ENCODE peak calls at places on chromosomes 7 and 10, in four cellular contexts. J is H9, P is IMR-90, N is mammary epithelial cell. V is an unnamed sample.
A peak's percentile ranks its signal among the peaks of the same experiment; 100 is the strongest.

GRCh38 chr10:70652761-70653657 is 19.3 kb upstream of the ADAMTS14 start:
- DNase-seq in N (peak; percentile 94), J (peak; percentile 12), P (peak; percentile 98), V (no peak)

GRCh38 chr10:14371616-14372015 is 40.9 kb upstream of the FRMD4A start:
- DNase-seq in N (no peak), J (no peak), P (no peak), V (no peak)

GRCh38 chr10:117137911-117138642 is at the start of gene VAX1:
- DNase-seq in P (no peak), J (peak; percentile 55), N (no peak), V (no peak)

GRCh38 chr7:12557282-12557681 is 13.2 kb upstream of the SCIN start:
- DNase-seq in P (no peak), N (peak; percentile 44), J (peak; percentile 30), V (no peak)

GRCh38 chr7:56046728-56047445 is 4.4 kb downstream of the PSPH start:
- DNase-seq in N (peak; percentile 19), J (no peak), P (peak; percentile 88), V (no peak)

GRCh38 chr10:96588060-96588554 is 1.3 kb upstream of the TM9SF3 start:
- DNase-seq in N (no peak), J (no peak), P (no peak), V (peak; percentile 34)

GRCh38 chr7:73606801-73607691 is 17.3 kb downstream of the MLXIPL start:
- DNase-seq in J (peak; percentile 85), N (no peak), P (peak; percentile 10), V (peak; percentile 74)

GRCh38 chr10:99920901-99921300 is 88.8 kb downstream of the DNMBP start:
- DNase-seq in N (peak; percentile 87), J (no peak), P (peak; percentile 64), V (no peak)

GRCh38 chr10:89351402-89352038 is 23.7 kb downstream of the IFIT3 start:
- DNase-seq in P (peak; percentile 44), N (no peak), J (no peak), V (no peak)

GRCh38 chr10:104809288-104810090 is 168.4 kb downstream of the SORCS3 start:
- DNase-seq in J (peak; percentile 72), P (no peak), N (peak; percentile 85), V (no peak)

GRCh38 chr7:87999261-87999660 is 65.2 kb downstream of the ADAM22 start:
- DNase-seq in J (no peak), P (no peak), N (no peak), V (no peak)

GRCh38 chr7:112129655-112130323 is 76.4 kb downstream of the DOCK4 start:
- DNase-seq in J (no peak), N (peak; percentile 25), P (no peak), V (no peak)

GRCh38 chr10:110446954-110447608 is 50.6 kb upstream of the DUSP5 start:
- DNase-seq in J (no peak), P (peak; percentile 95), N (peak; percentile 81), V (no peak)

GRCh38 chr7:31890751-31891150 is 179.5 kb downstream of the PDE1C start:
- DNase-seq in N (peak; percentile 24), P (no peak), J (no peak), V (no peak)

GRCh38 chr10:48880016-48880705 is 59.5 kb downstream of the LRRC18 start:
- DNase-seq in N (no peak), J (no peak), P (no peak), V (no peak)

GRCh38 chr7:45069444-45070253 is 19.1 kb downstream of the NACAD start:
- DNase-seq in P (no peak), N (no peak), J (no peak), V (no peak)

GRCh38 chr7:128453836-128454804 is 1.6 kb upstream of the HILPDA start:
- DNase-seq in N (no peak), J (peak; percentile 92), P (peak; percentile 82), V (no peak)

DNA sequence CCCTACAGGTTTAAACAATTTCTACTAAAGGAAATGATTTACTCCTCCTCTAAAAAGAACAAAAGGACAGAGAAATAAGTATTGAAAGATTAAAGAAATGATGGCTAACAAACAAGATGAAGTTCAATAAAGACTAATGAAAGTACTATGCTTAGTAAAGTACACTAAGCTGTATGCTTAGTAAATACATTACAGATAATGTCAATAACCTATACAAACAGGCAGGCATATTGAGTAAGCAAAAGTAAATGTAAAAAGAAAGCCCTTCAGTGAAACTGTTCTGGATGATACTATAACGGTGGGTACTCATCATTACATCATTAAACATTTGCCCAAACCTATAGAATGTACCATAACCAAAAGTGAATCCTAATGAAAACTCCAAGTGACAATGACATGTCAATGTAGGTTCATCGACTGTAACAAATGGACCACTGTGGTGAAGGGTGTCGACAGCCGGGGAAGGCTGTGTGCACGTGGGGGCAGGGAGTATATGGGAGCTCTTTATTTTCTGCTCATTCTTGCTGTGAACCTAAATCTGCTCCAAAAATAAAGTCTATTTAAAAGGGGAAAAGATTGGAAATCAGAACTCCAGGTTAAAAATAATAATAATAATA is 34.0 kb downstream of the CYTH3 start:
- DNase-seq in P (no peak), J (no peak), N (no peak), V (no peak)
- H4K20me1 ChIP-seq in P (peaks cover 12% of the 10 kb centered on the region), J (no peaks in the 10 kb centered on the region), N (no peaks in the 10 kb centered on the region), V (no peaks in the 10 kb centered on the region)

GRCh38 chr10:3932597-3933380 is 147.8 kb upstream of the KLF6 start:
- DNase-seq in N (no peak), J (no peak), P (no peak), V (no peak)
- H3K27ac ChIP-seq in N (no peak overlapping the region), J (no peak overlapping the region), P (no peak overlapping the region), V (no peak overlapping the region)

GRCh38 chr7:1227071-1227804 is 5.4 kb upstream of the UNCX start:
- DNase-seq in J (peak; percentile 55), P (no peak), N (no peak), V (no peak)

GRCh38 chr7:1227814-1228534 is 4.7 kb upstream of the UNCX start:
- DNase-seq in P (no peak), N (no peak), J (peak; percentile 87), V (no peak)

GRCh38 chr7:1229334-1229935 is 3.2 kb upstream of the UNCX start:
- DNase-seq in J (peak; percentile 49), N (no peak), P (no peak), V (no peak)

GRCh38 chr7:1229956-1230355 is 2.7 kb upstream of the UNCX start:
- DNase-seq in N (no peak), J (peak; percentile 70), P (no peak), V (no peak)

DNA sequence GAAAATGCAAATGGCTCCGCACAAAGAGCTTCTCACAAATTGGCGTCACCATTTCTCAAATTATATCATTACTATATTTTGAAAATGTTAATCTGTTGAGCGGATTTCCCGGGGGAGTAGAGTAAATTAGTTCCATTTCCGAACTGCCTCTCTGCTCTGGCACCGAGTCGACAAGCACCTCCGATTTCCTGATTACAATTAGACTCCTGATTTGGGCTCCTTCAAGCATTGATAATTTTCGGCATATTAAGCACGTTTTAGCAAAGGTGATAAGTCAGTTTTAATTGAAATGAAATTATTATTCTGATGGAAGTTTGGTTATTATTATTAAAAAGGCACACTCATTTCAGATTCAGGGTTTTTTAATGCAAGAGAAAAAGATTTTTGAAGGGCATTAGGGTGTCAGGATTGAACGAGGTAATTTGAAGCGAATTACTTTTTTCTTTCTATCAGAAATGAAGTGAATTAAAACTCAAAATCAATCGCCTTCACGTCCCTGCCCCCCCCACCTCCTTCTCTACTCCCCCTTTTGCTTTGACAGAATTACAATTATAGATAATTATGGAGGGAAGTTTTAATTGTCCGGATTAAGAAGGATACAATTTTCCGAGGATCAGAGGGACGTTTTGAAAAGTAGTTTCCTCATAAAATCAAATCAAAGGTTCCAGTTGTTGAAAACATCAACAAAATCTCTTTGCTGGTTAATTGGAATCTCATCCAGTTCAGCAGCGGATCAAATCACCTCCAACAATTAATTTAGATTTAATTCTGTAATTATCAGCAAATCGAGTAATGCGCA is 3.9 kb upstream of the UNCX start:
- DNase-seq in J (no peak), N (no peak), P (no peak), V (no peak)
- H4K20me1 ChIP-seq in J (no peaks in the 10 kb centered on the region), N (peaks cover 2% of the 10 kb centered on the region), P (peaks cover 11% of the 10 kb centered on the region), V (no peaks in the 10 kb centered on the region)

GRCh38 chr10:63692205-63692896 is 171.2 kb downstream of the REEP3 start:
- DNase-seq in J (no peak), P (no peak), N (no peak), V (no peak)
- H3K27ac ChIP-seq in J (no peak overlapping the region), P (no peak overlapping the region), N (no peak overlapping the region), V (no peak overlapping the region)

DNA sequence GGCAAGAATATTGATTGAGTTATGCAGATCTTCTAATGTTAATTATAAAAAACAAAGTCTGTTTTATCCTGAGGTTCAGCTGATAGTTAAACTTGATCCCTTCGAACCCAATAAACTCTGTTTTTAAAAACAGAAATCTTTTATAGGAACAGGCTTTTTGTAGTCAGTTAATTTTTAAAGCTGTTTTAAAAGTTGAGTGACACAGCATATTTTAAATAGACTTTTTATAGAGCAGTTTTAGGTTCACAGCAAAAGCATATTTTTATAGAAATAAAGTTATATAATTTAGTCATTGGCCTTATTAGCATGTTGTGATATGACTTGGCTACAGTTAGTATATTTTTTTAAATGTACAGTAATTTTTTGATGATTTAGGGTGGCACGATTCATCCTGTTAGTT is 11.1 kb downstream of the FOXK1 start:
- DNase-seq in N (no peak), J (no peak), P (no peak), V (no peak)
- H4K20me1 ChIP-seq in N (peaks cover 8% of the 10 kb centered on the region), J (no peaks in the 10 kb centered on the region), P (peaks cover 71% of the 10 kb centered on the region), V (peaks cover 14% of the 10 kb centered on the region)

DNA sequence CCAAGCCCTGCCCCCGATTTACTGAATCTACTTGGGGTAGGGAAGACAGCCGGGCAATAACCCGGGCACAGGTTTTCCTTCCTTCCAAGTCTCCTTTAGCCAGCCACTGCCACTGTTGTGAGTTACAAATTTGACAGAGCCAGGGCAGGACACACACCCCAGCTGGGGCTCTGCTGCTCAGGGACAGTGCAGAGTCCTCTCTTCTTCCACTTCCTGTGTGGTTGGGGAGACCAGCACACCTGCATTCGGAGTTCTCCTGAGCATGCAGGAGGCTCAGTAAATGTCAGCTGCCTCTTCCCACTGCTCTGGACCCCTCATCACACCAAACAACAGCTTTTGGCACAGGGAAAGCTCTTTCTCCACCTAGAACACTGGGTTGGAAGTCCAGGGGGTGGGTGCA is 21.3 kb downstream of the CHST15 start:
- DNase-seq in J (no peak), P (no peak), N (no peak), V (peak; percentile 89)
- H3K27ac ChIP-seq in J (no peak overlapping the region), P (no peak overlapping the region), N (no peak overlapping the region), V (peak overlapping the region; percentile 88)

V was measured in OCI-LY7.